ENCODE peak calls at places on chromosomes 6 and 20, in eight cellular contexts. Z is mesothelial cell of epicardium; W is endothelial cell; U is MCF 10A; L is nephron progenitor cell; T is lower leg skin; E is heart right ventricle; F is activated CD8-positive, alpha-beta T cell treated with anti-CD3 and anti-CD28 coated beads for 36 hours. I is an unnamed sample.

GRCh38 chr6:143733500-143733899 is 55.7 kb downstream of the PHACTR2 start:
- DNase-seq in W (no peak), L (no peak), Z (no peak), F (peak), U (no peak), T (no peak), E (no peak), I (no peak)

GRCh38 chr6:169425628-169426370 is 172.2 kb upstream of the THBS2 start:
- DNase-seq in W (no peak), L (no peak), U (no peak), F (no peak), Z (no peak), E (no peak), T (no peak), I (no peak)

GRCh38 chr6:98921038-98921437 is 26.7 kb downstream of the FBXL4 start:
- DNase-seq in U (no peak), Z (no peak), E (no peak), L (no peak), T (no peak), W (no peak), F (no peak), I (no peak)

GRCh38 chr20:8043687-8044278 is 24.2 kb upstream of the TMX4 start:
- DNase-seq in L (peak), F (peak), U (peak), T (peak), Z (no peak), W (peak), E (no peak), I (no peak)

GRCh38 chr6:121263742-121264141 is 70.5 kb downstream of the TBC1D32 start:
- DNase-seq in W (no peak), Z (no peak), E (no peak), L (no peak), T (no peak), U (no peak), F (no peak), I (no peak)

GRCh38 chr6:167244064-167244949 is 46.8 kb upstream of the UNC93A start:
- DNase-seq in F (no peak), W (no peak), T (no peak), E (no peak), L (no peak), Z (no peak), U (no peak), I (no peak)

GRCh38 chr6:98764378-98764911 is 69.9 kb upstream of the POU3F2 start:
- DNase-seq in U (no peak), W (no peak), Z (no peak), E (no peak), F (no peak), L (no peak), T (no peak), I (no peak)

GRCh38 chr6:138773177-138774091 is at the start of gene CCDC28A:
- DNase-seq in U (peak), L (peak), T (peak), Z (peak), F (peak), W (peak), E (peak), I (peak)

GRCh38 chr20:50673146-50673830 is 18.1 kb downstream of the RIPOR3 start:
- DNase-seq in Z (no peak), U (no peak), T (no peak), L (peak), W (no peak), F (no peak), E (no peak), I (no peak)

GRCh38 chr6:4883298-4883697 is 107.1 kb downstream of the CDYL start:
- DNase-seq in F (no peak), U (no peak), Z (no peak), L (no peak), T (no peak), W (no peak), E (no peak), I (no peak)

GRCh38 chr6:149086363-149086762 is 231.1 kb upstream of the TAB2 start:
- DNase-seq in F (no peak), T (no peak), U (no peak), L (no peak), Z (no peak), E (no peak), W (no peak), I (no peak)
- TF ChIP-seq CTCF in F (no peak), T (no peak), U (no peak), L (no peak), Z (no peak), E (no peak), W (no peak), I (no peak)

GRCh38 chr20:22182148-22182547 is 402.2 kb downstream of the FOXA2 start:
- DNase-seq in L (no peak), Z (no peak), W (no peak), F (no peak), T (no peak), U (no peak), E (no peak), I (no peak)

GRCh38 chr20:22180244-22180643 is 404.1 kb downstream of the FOXA2 start:
- DNase-seq in F (peak), E (no peak), L (peak), Z (no peak), W (peak), T (no peak), U (peak), I (no peak)
- TF ChIP-seq CTCF in F (no peak), E (no peak), L (peak), Z (peak), W (peak), T (no peak), U (peak), I (no peak)

GRCh38 chr20:57573893-57574292 is 13.0 kb downstream of the PCK1 start:
- DNase-seq in Z (no peak), W (no peak), L (no peak), U (no peak), F (peak), E (no peak), T (no peak), I (no peak)
- TF ChIP-seq CTCF in Z (peak), W (peak), L (peak), U (no peak), F (peak), E (no peak), T (no peak), I (no peak)

DNA sequence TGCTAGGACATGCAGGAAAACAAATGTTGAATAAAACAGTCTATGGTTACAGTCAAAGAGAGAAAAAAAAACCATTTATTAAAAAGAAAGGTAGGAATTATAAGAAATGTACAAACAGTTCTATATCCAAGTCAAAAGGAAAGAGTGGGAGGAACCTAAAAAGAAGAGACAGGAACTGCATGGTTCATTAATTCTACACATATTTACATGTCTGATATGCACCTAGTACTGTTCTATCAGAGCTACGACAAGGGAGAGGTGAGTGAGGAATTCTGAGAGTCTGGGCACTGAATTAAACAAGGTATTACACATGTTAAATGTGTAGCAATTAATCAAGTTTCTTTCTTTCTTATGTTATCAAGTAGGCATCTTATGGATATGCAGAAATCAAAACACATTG is 41.9 kb downstream of the SYCP2 start:
- DNase-seq in E (no peak), W (no peak), U (no peak), L (no peak), Z (no peak), T (no peak), F (no peak), I (no peak)
- TF ChIP-seq CTCF in E (no peak), W (no peak), U (no peak), L (no peak), Z (no peak), T (no peak), F (no peak), I (no peak)

GRCh38 chr6:3061501-3061941 is 6.8 kb upstream of the RIPK1 start:
- DNase-seq in L (no peak), W (no peak), Z (no peak), F (peak), E (no peak), T (no peak), U (peak), I (no peak)
- TF ChIP-seq CTCF in L (no peak), W (no peak), Z (no peak), F (no peak), E (no peak), T (no peak), U (peak), I (no peak)

I was measured in natural killer cell.